ENCODE peak calls at places on chromosome 12, in five cellular contexts. One of them, this sample, is unnamed.

GRCh38 chr12:131735863-131736806 is 25.2 kb downstream of the SFSWAP start:
- DNase-seq in hepatocyte: no peak
- DNase-seq in RWPE2: no peak
- DNase-seq in naive thymus-derived CD4-positive, alpha-beta T cell: no peak
- DNase-seq in prostate gland: no peak
- DNase-seq in this sample: no peak

GRCh38 chr12:12562016-12562483 is 613 bp downstream of the DUSP16 start:
- DNase-seq in hepatocyte: peak; percentile 69
- DNase-seq in prostate gland: no peak
- DNase-seq in naive thymus-derived CD4-positive, alpha-beta T cell: no peak
- DNase-seq in RWPE2: no peak
- DNase-seq in this sample: peak; percentile 60

GRCh38 chr12:122137229-122137628 is 36.8 kb downstream of the IL31 start:
- DNase-seq in prostate gland: no peak
- DNase-seq in hepatocyte: no peak
- DNase-seq in RWPE2: no peak
- DNase-seq in naive thymus-derived CD4-positive, alpha-beta T cell: no peak
- DNase-seq in this sample: no peak

GRCh38 chr12:123006977-123007376 is 26.5 kb downstream of the ARL6IP4 start:
- DNase-seq in prostate gland: no peak
- DNase-seq in hepatocyte: no peak
- DNase-seq in RWPE2: no peak
- DNase-seq in naive thymus-derived CD4-positive, alpha-beta T cell: no peak
- DNase-seq in this sample: peak; percentile 7

GRCh38 chr12:52382854-52383253 is 2.6 kb downstream of the KRT84 start:
- DNase-seq in hepatocyte: no peak
- DNase-seq in RWPE2: no peak
- DNase-seq in prostate gland: no peak
- DNase-seq in naive thymus-derived CD4-positive, alpha-beta T cell: peak; percentile 27
- DNase-seq in this sample: no peak

GRCh38 chr12:67804168-67804567 is 155.6 kb downstream of the DYRK2 start:
- DNase-seq in RWPE2: no peak
- DNase-seq in naive thymus-derived CD4-positive, alpha-beta T cell: peak; percentile 87
- DNase-seq in prostate gland: no peak
- DNase-seq in hepatocyte: no peak
- DNase-seq in this sample: no peak

GRCh38 chr12:109053382-109054123 is 1.2 kb downstream of the USP30 start:
- DNase-seq in hepatocyte: no peak
- DNase-seq in RWPE2: no peak
- DNase-seq in naive thymus-derived CD4-positive, alpha-beta T cell: peak; percentile 49
- DNase-seq in prostate gland: no peak
- DNase-seq in this sample: peak; percentile 2

GRCh38 chr12:4269279-4269991 is 4.1 kb upstream of the CCND2 start:
- DNase-seq in naive thymus-derived CD4-positive, alpha-beta T cell: peak; percentile 94
- DNase-seq in hepatocyte: peak; percentile 92
- DNase-seq in prostate gland: no peak
- DNase-seq in RWPE2: no peak
- DNase-seq in this sample: peak; percentile 53

GRCh38 chr12:55727643-55728184 is 1.1 kb downstream of the CD63 start:
- DNase-seq in naive thymus-derived CD4-positive, alpha-beta T cell: no peak
- DNase-seq in RWPE2: no peak
- DNase-seq in prostate gland: peak; percentile 47
- DNase-seq in hepatocyte: peak; percentile 73
- DNase-seq in this sample: no peak

GRCh38 chr12:123828871-123829547 is 66.9 kb downstream of the DNAH10 start:
- DNase-seq in hepatocyte: no peak
- DNase-seq in RWPE2: no peak
- DNase-seq in naive thymus-derived CD4-positive, alpha-beta T cell: no peak
- DNase-seq in prostate gland: no peak
- DNase-seq in this sample: no peak

GRCh38 chr12:4824415-4824814 is 85.3 kb upstream of the KCNA1 start:
- DNase-seq in hepatocyte: peak; percentile 18
- DNase-seq in prostate gland: no peak
- DNase-seq in RWPE2: no peak
- DNase-seq in naive thymus-derived CD4-positive, alpha-beta T cell: no peak
- DNase-seq in this sample: peak; percentile 59

GRCh38 chr12:15852383-15852782 is 29.8 kb upstream of the STRAP start:
- DNase-seq in naive thymus-derived CD4-positive, alpha-beta T cell: no peak
- DNase-seq in RWPE2: no peak
- DNase-seq in prostate gland: no peak
- DNase-seq in hepatocyte: peak; percentile 21
- DNase-seq in this sample: peak; percentile 87

GRCh38 chr12:41188058-41188840 is at the start of gene PDZRN4:
- DNase-seq in naive thymus-derived CD4-positive, alpha-beta T cell: no peak
- DNase-seq in prostate gland: no peak
- DNase-seq in hepatocyte: peak; percentile 40
- DNase-seq in RWPE2: no peak
- DNase-seq in this sample: peak; percentile 2

GRCh38 chr12:47744005-47744651 is 14.6 kb downstream of the RAPGEF3 start:
- DNase-seq in prostate gland: peak; percentile 85
- DNase-seq in naive thymus-derived CD4-positive, alpha-beta T cell: peak; percentile 68
- DNase-seq in hepatocyte: peak; percentile 83
- DNase-seq in RWPE2: peak; percentile 83
- DNase-seq in this sample: no peak

GRCh38 chr12:120874547-120875245 is 29.5 kb downstream of the SPPL3 start:
- DNase-seq in prostate gland: no peak
- DNase-seq in naive thymus-derived CD4-positive, alpha-beta T cell: no peak
- DNase-seq in hepatocyte: no peak
- DNase-seq in RWPE2: no peak
- DNase-seq in this sample: no peak

GRCh38 chr12:15800278-15800677 is 11.1 kb upstream of the EPS8 start:
- DNase-seq in hepatocyte: no peak
- DNase-seq in prostate gland: no peak
- DNase-seq in naive thymus-derived CD4-positive, alpha-beta T cell: no peak
- DNase-seq in RWPE2: no peak
- DNase-seq in this sample: no peak

GRCh38 chr12:127619869-127620769 is 646.9 kb upstream of the TMEM132C start:
- DNase-seq in RWPE2: no peak
- DNase-seq in hepatocyte: peak; percentile 39
- DNase-seq in naive thymus-derived CD4-positive, alpha-beta T cell: no peak
- DNase-seq in prostate gland: no peak
- DNase-seq in this sample: no peak

GRCh38 chr12:132687211-132688164 is at the start of the genes POLE and PXMP2:
- DNase-seq in naive thymus-derived CD4-positive, alpha-beta T cell: peak; percentile 91
- DNase-seq in RWPE2: peak; percentile 95
- DNase-seq in prostate gland: peak; percentile 94
- DNase-seq in hepatocyte: peak; percentile 98
- DNase-seq in this sample: peak; percentile 98

GRCh38 chr12:79932393-79932792 is 2.5 kb downstream of the PPP1R12A start:
- DNase-seq in naive thymus-derived CD4-positive, alpha-beta T cell: no peak
- DNase-seq in prostate gland: no peak
- DNase-seq in hepatocyte: no peak
- DNase-seq in RWPE2: no peak
- DNase-seq in this sample: no peak

GRCh38 chr12:79557690-79558315 is 133.0 kb downstream of the PAWR start:
- DNase-seq in hepatocyte: no peak
- DNase-seq in prostate gland: no peak
- DNase-seq in RWPE2: no peak
- DNase-seq in naive thymus-derived CD4-positive, alpha-beta T cell: no peak
- DNase-seq in this sample: no peak

GRCh38 chr12:21704847-21705246 is 47.2 kb upstream of the LDHB start:
- DNase-seq in RWPE2: no peak
- DNase-seq in hepatocyte: no peak
- DNase-seq in naive thymus-derived CD4-positive, alpha-beta T cell: no peak
- DNase-seq in prostate gland: no peak
- DNase-seq in this sample: no peak

GRCh38 chr12:1054103-1054838 is 63.2 kb downstream of the ERC1 start:
- DNase-seq in prostate gland: no peak
- DNase-seq in naive thymus-derived CD4-positive, alpha-beta T cell: no peak
- DNase-seq in RWPE2: no peak
- DNase-seq in hepatocyte: peak; percentile 9
- DNase-seq in this sample: peak; percentile 39

GRCh38 chr12:53224897-53225634 is 6.9 kb downstream of the RARG start:
- DNase-seq in hepatocyte: no peak
- DNase-seq in prostate gland: no peak
- DNase-seq in RWPE2: no peak
- DNase-seq in naive thymus-derived CD4-positive, alpha-beta T cell: no peak
- DNase-seq in this sample: no peak

GRCh38 chr12:1533602-1534304 is 60.6 kb downstream of the FBXL14 start:
- DNase-seq in naive thymus-derived CD4-positive, alpha-beta T cell: peak; percentile 34
- DNase-seq in prostate gland: no peak
- DNase-seq in RWPE2: peak; percentile 48
- DNase-seq in hepatocyte: no peak
- DNase-seq in this sample: peak; percentile 45

GRCh38 chr12:8034802-8035201 is 2.3 kb downstream of the FOXJ2 start:
- DNase-seq in prostate gland: no peak
- DNase-seq in RWPE2: no peak
- DNase-seq in hepatocyte: no peak
- DNase-seq in naive thymus-derived CD4-positive, alpha-beta T cell: no peak
- DNase-seq in this sample: no peak
- H3K4me1 ChIP-seq in prostate gland: peaks cover 28% of the 10 kb centered on the region
- H3K4me1 ChIP-seq in RWPE2: no peaks in the 10 kb centered on the region
- H3K4me1 ChIP-seq in hepatocyte: peaks cover 44% of the 10 kb centered on the region
- H3K4me1 ChIP-seq in naive thymus-derived CD4-positive, alpha-beta T cell: peaks cover 60% of the 10 kb centered on the region
- H3K4me1 ChIP-seq in this sample: peaks cover 57% of the 10 kb centered on the region

DNA sequence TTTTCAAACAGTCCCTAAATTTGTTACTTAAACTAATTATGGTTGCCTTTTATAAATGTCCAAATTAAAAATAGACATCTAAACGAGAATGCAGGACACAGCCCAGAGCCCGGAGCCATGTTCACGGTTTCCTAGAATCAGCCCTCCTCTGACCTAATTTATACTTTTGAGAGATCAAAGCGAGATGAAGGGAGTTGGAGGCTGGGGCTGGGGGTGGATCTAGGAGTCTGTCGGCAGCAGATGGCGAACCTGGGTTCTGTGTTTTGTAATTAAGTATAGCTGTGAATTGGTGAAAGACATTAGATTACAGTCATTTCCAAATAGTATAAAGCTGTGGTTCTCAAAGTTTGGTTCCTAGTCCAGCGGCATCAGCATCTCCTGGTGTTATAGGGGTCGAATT is 210.1 kb downstream of the SLC41A2 start:
- DNase-seq in prostate gland: no peak
- DNase-seq in RWPE2: no peak
- DNase-seq in naive thymus-derived CD4-positive, alpha-beta T cell: peak; percentile 27
- DNase-seq in hepatocyte: no peak
- DNase-seq in this sample: no peak
- H3K4me3 ChIP-seq in prostate gland: no peak overlapping the region
- H3K4me3 ChIP-seq in RWPE2: no peak overlapping the region
- H3K4me3 ChIP-seq in naive thymus-derived CD4-positive, alpha-beta T cell: no peak overlapping the region
- H3K4me3 ChIP-seq in hepatocyte: no peak overlapping the region
- H3K4me3 ChIP-seq in this sample: no peak overlapping the region

GRCh38 chr12:7060353-7060954 is at the start of gene C1S:
- DNase-seq in RWPE2: no peak
- DNase-seq in prostate gland: peak; percentile 61
- DNase-seq in hepatocyte: peak; percentile 87
- DNase-seq in naive thymus-derived CD4-positive, alpha-beta T cell: no peak
- DNase-seq in this sample: peak; percentile 99
- H3K4me1 ChIP-seq in RWPE2: no peaks in the 10 kb centered on the region
- H3K4me1 ChIP-seq in prostate gland: no peaks in the 10 kb centered on the region
- H3K4me1 ChIP-seq in hepatocyte: peaks cover 7% of the 10 kb centered on the region
- H3K4me1 ChIP-seq in naive thymus-derived CD4-positive, alpha-beta T cell: no peaks in the 10 kb centered on the region
- H3K4me1 ChIP-seq in this sample: peaks cover 3% of the 10 kb centered on the region

GRCh38 chr12:3078086-3078820 is 1.1 kb downstream of the TSPAN9 start:
- DNase-seq in RWPE2: no peak
- DNase-seq in prostate gland: no peak
- DNase-seq in hepatocyte: no peak
- DNase-seq in naive thymus-derived CD4-positive, alpha-beta T cell: no peak
- DNase-seq in this sample: no peak
- H3K4me3 ChIP-seq in RWPE2: peak overlapping the region; percentile 87
- H3K4me3 ChIP-seq in prostate gland: peak overlapping the region; percentile 95
- H3K4me3 ChIP-seq in hepatocyte: peak overlapping the region; percentile 65
- H3K4me3 ChIP-seq in naive thymus-derived CD4-positive, alpha-beta T cell: peak overlapping the region; percentile 44
- H3K4me3 ChIP-seq in this sample: peak overlapping the region; percentile 98

GRCh38 chr12:27844427-27845090 is 64.5 kb upstream of the MANSC4 start:
- DNase-seq in prostate gland: no peak
- DNase-seq in naive thymus-derived CD4-positive, alpha-beta T cell: no peak
- DNase-seq in RWPE2: no peak
- DNase-seq in hepatocyte: peak; percentile 23
- DNase-seq in this sample: no peak

GRCh38 chr12:27843714-27844245 is 63.7 kb upstream of the MANSC4 start:
- DNase-seq in prostate gland: no peak
- DNase-seq in naive thymus-derived CD4-positive, alpha-beta T cell: no peak
- DNase-seq in RWPE2: no peak
- DNase-seq in hepatocyte: peak; percentile 33
- DNase-seq in this sample: no peak

GRCh38 chr12:27840229-27840999 is 60.4 kb upstream of the MANSC4 start:
- DNase-seq in naive thymus-derived CD4-positive, alpha-beta T cell: no peak
- DNase-seq in RWPE2: no peak
- DNase-seq in prostate gland: no peak
- DNase-seq in hepatocyte: no peak
- DNase-seq in this sample: no peak

GRCh38 chr12:27841392-27841882 is 61.4 kb upstream of the MANSC4 start:
- DNase-seq in RWPE2: no peak
- DNase-seq in naive thymus-derived CD4-positive, alpha-beta T cell: no peak
- DNase-seq in prostate gland: no peak
- DNase-seq in hepatocyte: peak; percentile 26
- DNase-seq in this sample: no peak

DNA sequence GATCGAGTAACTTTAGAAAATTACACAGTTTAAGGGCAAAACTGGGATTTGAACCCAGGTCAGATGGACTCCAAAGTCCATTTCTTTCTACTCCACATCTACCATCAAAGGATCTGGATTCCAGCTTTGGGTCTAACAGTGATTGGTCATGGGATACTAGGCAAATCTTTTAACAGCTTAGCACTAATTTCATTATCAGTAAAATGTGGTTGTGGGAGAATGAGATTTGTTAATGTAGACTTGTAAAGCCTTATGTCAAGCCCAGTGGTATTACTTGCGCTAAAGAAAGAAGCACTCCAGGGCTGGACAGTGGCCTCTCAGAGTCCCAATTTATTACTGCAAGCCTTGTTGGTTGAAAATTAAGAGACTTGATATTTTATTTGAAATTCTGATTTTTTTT is 65.2 kb upstream of the MANSC4 start:
- DNase-seq in prostate gland: no peak
- DNase-seq in RWPE2: no peak
- DNase-seq in naive thymus-derived CD4-positive, alpha-beta T cell: no peak
- DNase-seq in hepatocyte: no peak
- DNase-seq in this sample: no peak
- H3K4me1 ChIP-seq in prostate gland: no peaks in the 10 kb centered on the region
- H3K4me1 ChIP-seq in RWPE2: no peaks in the 10 kb centered on the region
- H3K4me1 ChIP-seq in naive thymus-derived CD4-positive, alpha-beta T cell: no peaks in the 10 kb centered on the region
- H3K4me1 ChIP-seq in hepatocyte: peaks cover 28% of the 10 kb centered on the region
- H3K4me1 ChIP-seq in this sample: no peaks in the 10 kb centered on the region

This sample was measured in cardiac muscle cell.